ENCODE peak calls at places on chromosomes 2 and 18, in ten cellular contexts. C is islet precursor cell, L is Kasumi-1, U is cardiac fibroblast, N is small intestine, X is T follicular helper cell, S is H1, V is NCI-H1105 treated with DMSO at 0.1 percent for 48 hours, T is tibial artery, Y is activated gamma-delta T cell treated with Interleukin-2 at 50 U/mL for 16 hours. E is an unnamed sample.
A peak's percentile ranks its signal among the peaks of the same experiment; 100 is the strongest.

GRCh38 chr2:174681983-174682577 is 82.2 kb downstream of the CHRNA1 start:
- DNase-seq in X (peak; percentile 19), Y (peak; percentile 29), V (peak; percentile 6), T (peak; percentile 79), C (no peak), S (no peak), U (peak; percentile 34), N (no peak), L (peak; percentile 50), E (peak; percentile 20)

GRCh38 chr2:152407204-152407721 is 72.3 kb downstream of the FMNL2 start:
- DNase-seq in L (peak; percentile 63), U (peak; percentile 58), N (no peak), S (no peak), Y (no peak), V (no peak), T (peak; percentile 84), C (peak; percentile 88), X (no peak), E (no peak)

GRCh38 chr2:192604295-192604694 is 409.6 kb upstream of the TMEFF2 start:
- DNase-seq in C (peak; percentile 61), L (no peak), V (no peak), T (no peak), Y (no peak), U (peak; percentile 2), X (no peak), S (no peak), N (no peak), E (no peak)

GRCh38 chr2:68295523-68295922 is 24.2 kb downstream of the CNRIP1 start:
- DNase-seq in Y (no peak), L (peak; percentile 84), N (no peak), V (no peak), S (no peak), X (no peak), T (no peak), U (no peak), C (no peak), E (no peak)

GRCh38 chr2:22020101-22020742 is 896.5 kb downstream of the TDRD15 start:
- DNase-seq in X (no peak), N (no peak), L (no peak), C (no peak), V (no peak), U (no peak), T (no peak), S (peak; percentile 5), Y (no peak), E (no peak)

GRCh38 chr2:26710174-26710573 is 17.7 kb downstream of the KCNK3 start:
- DNase-seq in N (no peak), X (no peak), U (no peak), V (no peak), L (no peak), C (no peak), T (no peak), Y (no peak), S (no peak), E (no peak)

GRCh38 chr2:111673526-111673925 is 210.5 kb downstream of the ANAPC1 start:
- DNase-seq in Y (no peak), U (no peak), L (no peak), T (no peak), X (no peak), S (no peak), N (no peak), C (no peak), V (no peak), E (no peak)

GRCh38 chr2:217966399-217967068 is 36.3 kb downstream of the TNS1 start:
- DNase-seq in N (no peak), L (no peak), V (no peak), S (no peak), X (no peak), C (no peak), U (peak; percentile 54), T (peak; percentile 61), Y (no peak), E (no peak)

GRCh38 chr2:18701981-18702380 is 112.6 kb upstream of the NT5C1B start:
- DNase-seq in N (no peak), X (no peak), L (no peak), U (peak; percentile 15), Y (no peak), C (no peak), V (no peak), S (no peak), T (no peak), E (no peak)

GRCh38 chr18:67417864-67418523 is 98.5 kb downstream of the DSEL start:
- DNase-seq in L (peak; percentile 80), N (peak; percentile 68), Y (peak; percentile 3), X (no peak), T (no peak), S (no peak), V (no peak), C (no peak), U (peak; percentile 51), E (no peak)

GRCh38 chr2:24050041-24050655 is 607 bp downstream of the FKBP1B start:
- DNase-seq in L (no peak), V (no peak), Y (peak; percentile 4), C (peak; percentile 80), N (peak; percentile 29), T (peak; percentile 69), S (no peak), X (no peak), U (peak; percentile 27), E (no peak)

GRCh38 chr2:239569401-239570090 is 168.7 kb upstream of the HDAC4 start:
- DNase-seq in V (no peak), X (no peak), T (peak; percentile 38), S (no peak), C (no peak), U (no peak), N (no peak), L (no peak), Y (no peak), E (no peak)

E was measured in effector CD4-positive, alpha-beta T cell.